ENCODE peak calls at places on chromosomes 2 and 18, in five cellular contexts. Q is kidney, V is cardiac fibroblast, C is dorsolateral prefrontal cortex, A is left ventricle myocardium inferior. Z is an unnamed sample.

GRCh38 chr2:197877038-197877437 is 72.6 kb downstream of the PLCL1 start:
- DNase-seq in Q (no peak), V (no peak), C (no peak), A (no peak), Z (no peak)

GRCh38 chr2:237705225-237705524 is 77.8 kb downstream of the LRRFIP1 start:
- DNase-seq in Q (no peak), V (peak; percentile 35), C (no peak), A (no peak), Z (no peak)

GRCh38 chr2:210519594-210519993 is 36.8 kb upstream of the CPS1 start:
- DNase-seq in Q (no peak), V (no peak), C (no peak), A (no peak), Z (no peak)

GRCh38 chr2:207142461-207142860 is 23.3 kb downstream of the KLF7 start:
- DNase-seq in Q (no peak), V (no peak), C (no peak), A (no peak), Z (peak; percentile 30)

GRCh38 chr2:9250091-9250490 is 43.5 kb downstream of the ASAP2 start:
- DNase-seq in Q (no peak), V (peak; percentile 54), C (no peak), A (no peak), Z (peak; percentile 80)

GRCh38 chr18:6683112-6683876 is 46.2 kb upstream of the ARHGAP28 start:
- DNase-seq in Q (no peak), V (no peak), C (no peak), A (no peak), Z (no peak)

GRCh38 chr2:233063976-233064411 is 3.9 kb downstream of the INPP5D start:
- DNase-seq in Q (no peak), V (no peak), C (no peak), A (no peak), Z (no peak)

GRCh38 chr2:63992061-63992685 is 27.1 kb downstream of the VPS54 start:
- DNase-seq in Q (no peak), V (no peak), C (no peak), A (no peak), Z (no peak)

GRCh38 chr2:239272626-239273025 is 128.2 kb downstream of the HDAC4 start:
- DNase-seq in Q (no peak), V (no peak), C (no peak), A (no peak), Z (no peak)

GRCh38 chr2:239275037-239275685 is 125.7 kb downstream of the HDAC4 start:
- DNase-seq in Q (peak; percentile 90), V (peak; percentile 98), C (no peak), A (peak; percentile 78), Z (peak; percentile 98)

GRCh38 chr2:239274391-239275001 is 126.3 kb downstream of the HDAC4 start:
- DNase-seq in Q (no peak), V (peak; percentile 83), C (no peak), A (no peak), Z (peak; percentile 81)

GRCh38 chr2:239271471-239272255 is 129.2 kb downstream of the HDAC4 start:
- DNase-seq in Q (no peak), V (no peak), C (no peak), A (no peak), Z (peak; percentile 67)

GRCh38 chr2:239273280-239274234 is 127.3 kb downstream of the HDAC4 start:
- DNase-seq in Q (no peak), V (no peak), C (no peak), A (no peak), Z (no peak)
- H3K4me3 ChIP-seq in Q (no peak overlapping the region), V (no peak overlapping the region), C (no peak overlapping the region), A (no peak overlapping the region), Z (no peak overlapping the region)

GRCh38 chr2:79874015-79874414 is 361.2 kb downstream of the CTNNA2 start:
- DNase-seq in Q (peak; percentile 57), V (no peak), C (no peak), A (no peak), Z (no peak)

GRCh38 chr2:79876430-79876829 is 363.6 kb downstream of the CTNNA2 start:
- DNase-seq in Q (no peak), V (no peak), C (no peak), A (no peak), Z (peak; percentile 3)
- TF ChIP-seq CTCF in Q (no peak), V (no peak), C (peak; percentile 46), A (peak; percentile 20), Z (peak; percentile 40)

GRCh38 chr18:59909289-59910036 is 9.7 kb downstream of the PMAIP1 start:
- DNase-seq in Q (no peak), V (peak; percentile 62), C (no peak), A (no peak), Z (no peak)
- H3K4me3 ChIP-seq in Q (no peak overlapping the region), V (no peak overlapping the region), C (no peak overlapping the region), A (no peak overlapping the region), Z (no peak overlapping the region)

GRCh38 chr2:190766581-190766980 is 114.0 kb upstream of the GLS start:
- DNase-seq in Q (no peak), V (no peak), C (no peak), A (no peak), Z (no peak)
- TF ChIP-seq CTCF in Q (no peak), V (no peak), C (no peak), A (no peak), Z (no peak)

DNA sequence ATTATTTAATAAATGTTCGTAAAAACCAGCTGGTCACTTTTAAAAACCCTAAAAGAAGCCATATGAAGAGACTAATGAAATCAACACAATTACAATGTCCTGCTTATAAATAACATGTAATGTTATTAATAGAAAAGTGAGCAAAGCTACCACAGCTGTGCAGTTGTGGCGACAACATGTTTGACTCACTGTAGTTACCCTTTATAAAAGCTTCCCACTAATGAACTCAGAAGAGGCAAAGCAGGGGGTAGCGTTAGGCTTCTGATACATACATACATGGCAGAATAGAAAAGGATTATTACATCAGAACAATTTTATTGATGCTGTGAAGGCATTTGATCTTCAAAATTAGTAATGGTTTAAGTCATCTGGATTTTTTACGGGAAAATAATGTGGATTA is 219.7 kb downstream of the SLC4A10 start:
- DNase-seq in Q (no peak), V (no peak), C (no peak), A (no peak), Z (no peak)
- H3K4me3 ChIP-seq in Q (no peak overlapping the region), V (no peak overlapping the region), C (no peak overlapping the region), A (no peak overlapping the region), Z (no peak overlapping the region)

GRCh38 chr2:46913471-46914381 is 1.9 kb downstream of the MCFD2 start:
- DNase-seq in Q (no peak), V (peak; percentile 71), C (no peak), A (no peak), Z (peak; percentile 64)
- TF ChIP-seq CTCF in Q (no peak), V (peak; percentile 6), C (no peak), A (no peak), Z (no peak)

GRCh38 chr18:13608791-13609552 is 117.4 kb downstream of the FAM210A start:
- DNase-seq in Q (no peak), V (no peak), C (no peak), A (no peak), Z (no peak)
- H3K4me3 ChIP-seq in Q (no peak overlapping the region), V (no peak overlapping the region), C (no peak overlapping the region), A (no peak overlapping the region), Z (no peak overlapping the region)

GRCh38 chr2:234861841-234862735 is 89.7 kb upstream of the SH3BP4 start:
- DNase-seq in Q (no peak), V (no peak), C (no peak), A (peak; percentile 56), Z (peak; percentile 9)

GRCh38 chr2:234865586-234865985 is 86.2 kb upstream of the SH3BP4 start:
- DNase-seq in Q (no peak), V (no peak), C (no peak), A (no peak), Z (no peak)

GRCh38 chr2:234865040-234865439 is 86.8 kb upstream of the SH3BP4 start:
- DNase-seq in Q (no peak), V (no peak), C (no peak), A (no peak), Z (no peak)

GRCh38 chr2:234864518-234864917 is 87.3 kb upstream of the SH3BP4 start:
- DNase-seq in Q (no peak), V (no peak), C (no peak), A (no peak), Z (no peak)

GRCh38 chr2:234863043-234863934 is 88.5 kb upstream of the SH3BP4 start:
- DNase-seq in Q (no peak), V (peak; percentile 79), C (peak; percentile 27), A (peak; percentile 25), Z (peak; percentile 68)
- TF ChIP-seq CTCF in Q (no peak), V (no peak), C (no peak), A (no peak), Z (no peak)

DNA sequence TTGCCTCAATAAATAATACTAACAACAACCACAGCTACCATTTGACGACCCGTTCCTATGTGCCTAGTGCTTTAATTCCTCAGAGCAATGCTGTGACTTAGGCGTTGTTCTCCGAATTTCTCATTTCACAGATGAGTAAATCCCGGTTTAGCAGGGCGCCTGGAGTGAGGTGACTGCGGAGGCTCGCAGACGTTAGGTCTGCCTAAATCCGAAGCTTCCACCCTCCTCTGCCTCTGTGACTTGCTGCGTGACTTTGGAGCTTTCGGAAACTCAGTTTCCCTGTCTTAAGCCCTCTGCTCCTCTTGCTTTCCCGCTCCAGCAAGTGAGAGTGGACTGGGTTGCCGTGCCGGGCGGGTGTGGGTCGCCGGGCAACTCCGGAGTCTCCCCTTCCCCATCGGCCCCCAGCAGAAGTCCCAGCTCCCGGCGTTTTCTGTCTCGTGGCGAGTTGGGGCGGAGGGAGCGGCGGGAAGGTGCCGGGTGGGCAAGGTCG is 711 bp upstream of the ATOH8 start:
- DNase-seq in Q (no peak), V (no peak), C (no peak), A (no peak), Z (peak; percentile 31)
- H3K4me3 ChIP-seq in Q (peak overlapping the region; percentile 75), V (peak overlapping the region; percentile 94), C (peak overlapping the region; percentile 89), A (peak overlapping the region; percentile 98), Z (peak overlapping the region; percentile 87)